ENCODE peak calls at places on chromosomes 5 and 9, in five cellular contexts. B is heart left ventricle, P is NCI-H774, A is osteocyte, J is choroid plexus epithelial cell. L is an unnamed sample.

GRCh38 chr9:95511952-95512750 is 4.6 kb downstream of the PTCH1 start:
- DNase-seq in B (no peak), P (no peak), A (no peak), J (peak), L (no peak)

GRCh38 chr9:131161585-131161984 is 36.2 kb downstream of the NUP214 start:
- DNase-seq in B (no peak), P (no peak), A (no peak), J (no peak), L (no peak)

GRCh38 chr5:17114233-17114632 is 103.2 kb upstream of the BASP1 start:
- DNase-seq in B (no peak), P (no peak), A (no peak), J (no peak), L (no peak)

GRCh38 chr9:98504883-98505282 is 203.9 kb downstream of the GABBR2 start:
- DNase-seq in B (no peak), P (no peak), A (no peak), J (no peak), L (no peak)

GRCh38 chr9:7980691-7981289 is 181.2 kb upstream of the DMAC1 start:
- DNase-seq in B (no peak), P (no peak), A (no peak), J (no peak), L (no peak)

GRCh38 chr9:137451976-137452760 is 7.0 kb downstream of the NSMF start:
- DNase-seq in B (peak), P (no peak), A (no peak), J (no peak), L (peak)

GRCh38 chr5:40775846-40776657 is 20.3 kb upstream of the TTC33 start:
- DNase-seq in B (no peak), P (no peak), A (no peak), J (peak), L (no peak)

GRCh38 chr9:133463234-133463863 is 3.6 kb downstream of the CACFD1 start:
- DNase-seq in B (no peak), P (no peak), A (no peak), J (no peak), L (no peak)

GRCh38 chr5:150781706-150782614 is 3.4 kb downstream of the SMIM3 start:
- DNase-seq in B (peak), P (peak), A (no peak), J (peak), L (peak)

GRCh38 chr9:108569624-108570023 is 286.2 kb downstream of the ACTL7B start:
- DNase-seq in B (no peak), P (no peak), A (no peak), J (peak), L (no peak)

GRCh38 chr5:138336952-138337684 is 948 bp upstream of the FAM53C start:
- DNase-seq in B (no peak), P (peak), A (peak), J (peak), L (peak)

L was measured in aorta.